ENCODE peak calls at places on chromosomes 2 and 18, in nine cellular contexts. One of them, this sample, is unnamed.

GRCh38 chr2:100052645-100053044 is 89.7 kb downstream of the AFF3 start:
- DNase-seq in fibroblast of pulmonary artery: no peak
- DNase-seq in suprapubic skin: no peak
- DNase-seq in body of pancreas: peak
- DNase-seq in WERI-Rb-1: no peak
- DNase-seq in aorta: no peak
- DNase-seq in GM23248: no peak
- DNase-seq in pancreas: peak
- DNase-seq in thoracic aorta: no peak
- DNase-seq in this sample: no peak

GRCh38 chr2:15313657-15314056 is 247.5 kb downstream of the NBAS start:
- DNase-seq in fibroblast of pulmonary artery: peak
- DNase-seq in suprapubic skin: no peak
- DNase-seq in body of pancreas: no peak
- DNase-seq in WERI-Rb-1: no peak
- DNase-seq in aorta: no peak
- DNase-seq in GM23248: peak
- DNase-seq in pancreas: no peak
- DNase-seq in thoracic aorta: no peak
- DNase-seq in this sample: no peak

GRCh38 chr2:108449410-108450200 is 599 bp downstream of the GCC2 start:
- DNase-seq in fibroblast of pulmonary artery: peak
- DNase-seq in suprapubic skin: no peak
- DNase-seq in body of pancreas: peak
- DNase-seq in WERI-Rb-1: no peak
- DNase-seq in aorta: no peak
- DNase-seq in GM23248: peak
- DNase-seq in pancreas: no peak
- DNase-seq in thoracic aorta: no peak
- DNase-seq in this sample: peak

GRCh38 chr2:152385718-152386117 is 50.7 kb downstream of the FMNL2 start:
- DNase-seq in fibroblast of pulmonary artery: no peak
- DNase-seq in suprapubic skin: no peak
- DNase-seq in body of pancreas: no peak
- DNase-seq in WERI-Rb-1: peak
- DNase-seq in aorta: no peak
- DNase-seq in GM23248: no peak
- DNase-seq in pancreas: no peak
- DNase-seq in thoracic aorta: no peak
- DNase-seq in this sample: no peak

GRCh38 chr2:159574246-159574645 is 42.1 kb downstream of the BAZ2B start:
- DNase-seq in fibroblast of pulmonary artery: peak
- DNase-seq in suprapubic skin: no peak
- DNase-seq in body of pancreas: peak
- DNase-seq in WERI-Rb-1: no peak
- DNase-seq in aorta: no peak
- DNase-seq in GM23248: peak
- DNase-seq in pancreas: no peak
- DNase-seq in thoracic aorta: no peak
- DNase-seq in this sample: no peak

GRCh38 chr2:67996772-67997527 is 65.9 kb downstream of the C1D start:
- DNase-seq in fibroblast of pulmonary artery: no peak
- DNase-seq in suprapubic skin: no peak
- DNase-seq in body of pancreas: no peak
- DNase-seq in WERI-Rb-1: no peak
- DNase-seq in aorta: no peak
- DNase-seq in GM23248: peak
- DNase-seq in pancreas: no peak
- DNase-seq in thoracic aorta: no peak
- DNase-seq in this sample: no peak

GRCh38 chr2:43515248-43515647 is 80.6 kb downstream of the THADA start:
- DNase-seq in fibroblast of pulmonary artery: no peak
- DNase-seq in suprapubic skin: no peak
- DNase-seq in body of pancreas: no peak
- DNase-seq in WERI-Rb-1: no peak
- DNase-seq in aorta: no peak
- DNase-seq in GM23248: no peak
- DNase-seq in pancreas: no peak
- DNase-seq in thoracic aorta: no peak
- DNase-seq in this sample: no peak

GRCh38 chr2:120317916-120318315 is 28.0 kb upstream of the INHBB start:
- DNase-seq in fibroblast of pulmonary artery: no peak
- DNase-seq in suprapubic skin: peak
- DNase-seq in body of pancreas: no peak
- DNase-seq in WERI-Rb-1: no peak
- DNase-seq in aorta: no peak
- DNase-seq in GM23248: no peak
- DNase-seq in pancreas: no peak
- DNase-seq in thoracic aorta: no peak
- DNase-seq in this sample: no peak

GRCh38 chr2:79105259-79105658 is 15.0 kb upstream of the REG1A start:
- DNase-seq in fibroblast of pulmonary artery: no peak
- DNase-seq in suprapubic skin: no peak
- DNase-seq in body of pancreas: no peak
- DNase-seq in WERI-Rb-1: no peak
- DNase-seq in aorta: no peak
- DNase-seq in GM23248: no peak
- DNase-seq in pancreas: no peak
- DNase-seq in thoracic aorta: no peak
- DNase-seq in this sample: no peak

GRCh38 chr18:42048150-42048549 is 93.1 kb downstream of the PIK3C3 start:
- DNase-seq in fibroblast of pulmonary artery: peak
- DNase-seq in suprapubic skin: no peak
- DNase-seq in body of pancreas: peak
- DNase-seq in WERI-Rb-1: no peak
- DNase-seq in aorta: no peak
- DNase-seq in GM23248: peak
- DNase-seq in pancreas: no peak
- DNase-seq in thoracic aorta: no peak
- DNase-seq in this sample: no peak

GRCh38 chr2:103401621-103402020 is 639.8 kb downstream of the TMEM182 start:
- DNase-seq in fibroblast of pulmonary artery: peak
- DNase-seq in suprapubic skin: no peak
- DNase-seq in body of pancreas: no peak
- DNase-seq in WERI-Rb-1: no peak
- DNase-seq in aorta: no peak
- DNase-seq in GM23248: peak
- DNase-seq in pancreas: no peak
- DNase-seq in thoracic aorta: no peak
- DNase-seq in this sample: no peak

GRCh38 chr18:54794819-54795218 is 33.5 kb upstream of the RAB27B start:
- DNase-seq in fibroblast of pulmonary artery: no peak
- DNase-seq in suprapubic skin: no peak
- DNase-seq in body of pancreas: no peak
- DNase-seq in WERI-Rb-1: no peak
- DNase-seq in aorta: no peak
- DNase-seq in GM23248: no peak
- DNase-seq in pancreas: no peak
- DNase-seq in thoracic aorta: no peak
- DNase-seq in this sample: no peak

GRCh38 chr2:73776381-73776780 is 3.5 kb downstream of the DUSP11 start:
- DNase-seq in fibroblast of pulmonary artery: peak
- DNase-seq in suprapubic skin: no peak
- DNase-seq in body of pancreas: no peak
- DNase-seq in WERI-Rb-1: no peak
- DNase-seq in aorta: no peak
- DNase-seq in GM23248: no peak
- DNase-seq in pancreas: no peak
- DNase-seq in thoracic aorta: no peak
- DNase-seq in this sample: no peak

GRCh38 chr2:108412995-108413726 is 35.4 kb downstream of the SULT1C4 start:
- DNase-seq in fibroblast of pulmonary artery: peak
- DNase-seq in suprapubic skin: no peak
- DNase-seq in body of pancreas: no peak
- DNase-seq in WERI-Rb-1: no peak
- DNase-seq in aorta: no peak
- DNase-seq in GM23248: peak
- DNase-seq in pancreas: no peak
- DNase-seq in thoracic aorta: no peak
- DNase-seq in this sample: no peak

GRCh38 chr18:37565985-37566478 is 434 bp upstream of the CELF4 start:
- DNase-seq in fibroblast of pulmonary artery: peak
- DNase-seq in suprapubic skin: no peak
- DNase-seq in body of pancreas: peak
- DNase-seq in WERI-Rb-1: peak
- DNase-seq in aorta: peak
- DNase-seq in GM23248: peak
- DNase-seq in pancreas: peak
- DNase-seq in thoracic aorta: no peak
- DNase-seq in this sample: peak

DNA sequence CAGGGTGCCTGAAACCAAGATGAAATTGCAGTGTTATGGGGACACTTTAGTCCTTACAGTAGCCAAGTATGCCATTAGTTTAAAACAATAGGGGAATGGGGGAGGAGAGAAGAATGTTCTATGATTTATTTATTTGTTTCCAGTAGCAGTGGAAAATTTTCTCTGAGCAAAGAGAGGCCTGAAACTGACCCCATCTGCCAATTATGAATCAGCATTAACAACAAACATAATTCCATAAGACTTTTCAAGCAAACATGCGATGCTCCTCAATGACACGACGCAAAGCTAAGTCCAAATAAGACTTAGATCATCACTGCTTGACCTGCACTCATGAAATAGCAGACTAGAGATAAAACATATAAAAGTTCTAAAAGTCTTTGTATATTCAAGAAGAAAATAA is 4.0 kb downstream of the KLF7 start:
- DNase-seq in fibroblast of pulmonary artery: peak
- DNase-seq in suprapubic skin: no peak
- DNase-seq in body of pancreas: no peak
- DNase-seq in WERI-Rb-1: no peak
- DNase-seq in aorta: no peak
- DNase-seq in GM23248: peak
- DNase-seq in pancreas: no peak
- DNase-seq in thoracic aorta: no peak
- DNase-seq in this sample: no peak
- H3K4me3 ChIP-seq in fibroblast of pulmonary artery: peak
- H3K4me3 ChIP-seq in suprapubic skin: peak
- H3K4me3 ChIP-seq in body of pancreas: no peak
- H3K4me3 ChIP-seq in WERI-Rb-1: no peak
- H3K4me3 ChIP-seq in aorta: peak
- H3K4me3 ChIP-seq in GM23248: peak
- H3K4me3 ChIP-seq in pancreas: no peak
- H3K4me3 ChIP-seq in thoracic aorta: peak
- H3K4me3 ChIP-seq in this sample: no peak

DNA sequence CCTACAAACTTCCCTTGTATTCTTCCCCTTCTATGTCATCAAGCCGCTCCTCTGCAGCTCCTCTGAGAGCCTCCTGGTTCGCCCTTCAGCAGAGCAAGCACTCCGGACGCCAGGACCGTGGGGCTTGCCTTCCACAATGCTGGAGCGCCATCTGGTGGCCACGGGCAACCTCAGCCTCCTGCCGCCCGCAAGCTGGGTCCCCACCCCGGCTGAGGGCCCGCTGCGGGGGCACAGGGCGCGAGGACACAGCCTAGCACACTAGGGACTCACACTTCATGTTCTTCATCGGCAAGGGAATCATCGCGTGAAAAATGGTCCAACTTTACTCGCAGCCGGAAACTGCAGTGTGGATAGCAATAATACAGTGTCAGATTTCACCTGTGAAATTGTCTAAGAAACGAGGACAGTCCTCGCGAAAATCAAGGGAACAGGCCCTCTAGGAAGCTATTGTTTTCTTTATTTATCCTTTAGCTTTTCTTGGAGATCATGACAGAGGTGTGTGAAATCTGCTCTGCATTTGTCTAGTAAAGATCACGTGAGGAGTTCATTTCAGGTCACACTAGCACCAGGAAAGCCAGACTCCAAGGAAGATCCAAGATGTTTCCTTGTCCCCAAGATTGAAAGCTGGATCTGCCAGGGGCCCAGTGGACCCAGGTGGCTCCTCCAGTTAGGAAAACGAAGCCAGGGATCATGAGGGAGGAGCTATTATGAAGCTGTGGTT is 5.8 kb downstream of the PRLH start:
- DNase-seq in fibroblast of pulmonary artery: peak
- DNase-seq in suprapubic skin: peak
- DNase-seq in body of pancreas: peak
- DNase-seq in WERI-Rb-1: peak
- DNase-seq in aorta: peak
- DNase-seq in GM23248: peak
- DNase-seq in pancreas: peak
- DNase-seq in thoracic aorta: peak
- DNase-seq in this sample: peak
- H3K4me3 ChIP-seq in fibroblast of pulmonary artery: no peak
- H3K4me3 ChIP-seq in suprapubic skin: no peak
- H3K4me3 ChIP-seq in body of pancreas: no peak
- H3K4me3 ChIP-seq in WERI-Rb-1: peak
- H3K4me3 ChIP-seq in aorta: no peak
- H3K4me3 ChIP-seq in GM23248: peak
- H3K4me3 ChIP-seq in pancreas: no peak
- H3K4me3 ChIP-seq in thoracic aorta: no peak
- H3K4me3 ChIP-seq in this sample: no peak

GRCh38 chr2:62303818-62304217 is 107.9 kb downstream of the B3GNT2 start:
- DNase-seq in fibroblast of pulmonary artery: no peak
- DNase-seq in suprapubic skin: no peak
- DNase-seq in body of pancreas: no peak
- DNase-seq in WERI-Rb-1: no peak
- DNase-seq in aorta: no peak
- DNase-seq in GM23248: no peak
- DNase-seq in pancreas: no peak
- DNase-seq in thoracic aorta: no peak
- DNase-seq in this sample: no peak
- H3K4me3 ChIP-seq in fibroblast of pulmonary artery: no peak
- H3K4me3 ChIP-seq in suprapubic skin: no peak
- H3K4me3 ChIP-seq in body of pancreas: no peak
- H3K4me3 ChIP-seq in WERI-Rb-1: no peak
- H3K4me3 ChIP-seq in aorta: no peak
- H3K4me3 ChIP-seq in GM23248: no peak
- H3K4me3 ChIP-seq in pancreas: no peak
- H3K4me3 ChIP-seq in thoracic aorta: no peak
- H3K4me3 ChIP-seq in this sample: no peak

DNA sequence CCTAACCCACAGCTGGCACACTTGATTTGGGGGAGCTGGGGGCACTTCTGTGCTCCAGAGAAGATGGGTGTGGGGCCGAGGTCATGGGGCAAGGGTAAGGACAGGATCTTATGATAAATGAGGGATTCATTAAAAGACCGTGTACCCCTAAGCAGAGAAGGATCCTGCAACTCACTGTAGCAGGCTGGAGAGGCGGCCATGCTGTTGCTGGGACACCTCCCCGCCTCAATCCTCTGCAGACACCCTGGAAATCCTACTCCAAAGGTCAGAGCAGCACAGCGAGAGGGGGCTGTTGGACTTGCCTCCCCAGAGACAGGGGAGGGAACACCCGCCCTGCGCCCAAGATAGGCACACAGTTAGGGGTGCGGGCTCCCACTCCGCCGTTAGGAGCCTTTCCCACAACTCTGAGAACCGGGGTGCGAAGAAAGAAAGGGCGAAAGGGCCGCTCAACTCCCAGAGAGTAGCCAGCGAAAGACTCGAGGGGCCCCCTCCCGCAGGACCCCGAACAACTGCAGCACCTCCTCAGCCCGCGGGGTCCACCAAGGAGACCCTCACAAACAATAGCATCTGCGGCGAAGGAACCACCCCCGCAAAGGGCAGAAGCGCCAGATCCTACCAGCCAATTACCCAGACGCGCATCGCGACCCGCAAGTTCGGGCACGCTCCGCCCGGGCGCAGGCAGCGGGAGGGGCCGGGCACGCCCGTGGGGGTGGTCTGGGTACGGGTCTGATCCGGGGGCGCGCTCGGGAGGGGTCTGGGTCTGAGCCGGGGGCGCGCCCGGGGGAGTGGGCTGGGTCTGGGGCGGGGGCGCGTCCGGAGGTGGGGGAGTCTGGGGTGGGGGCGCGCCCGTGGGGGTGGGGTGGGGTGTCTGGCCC is 1.3 kb downstream of the PARD6G start:
- DNase-seq in fibroblast of pulmonary artery: no peak
- DNase-seq in suprapubic skin: peak
- DNase-seq in body of pancreas: no peak
- DNase-seq in WERI-Rb-1: peak
- DNase-seq in aorta: no peak
- DNase-seq in GM23248: no peak
- DNase-seq in pancreas: peak
- DNase-seq in thoracic aorta: no peak
- DNase-seq in this sample: no peak
- H3K4me3 ChIP-seq in fibroblast of pulmonary artery: peak
- H3K4me3 ChIP-seq in suprapubic skin: peak
- H3K4me3 ChIP-seq in body of pancreas: peak
- H3K4me3 ChIP-seq in WERI-Rb-1: peak
- H3K4me3 ChIP-seq in aorta: peak
- H3K4me3 ChIP-seq in GM23248: no peak
- H3K4me3 ChIP-seq in pancreas: peak
- H3K4me3 ChIP-seq in thoracic aorta: peak
- H3K4me3 ChIP-seq in this sample: peak